ENCODE peak calls at places on chromosomes 5 and 9, in five cellular contexts. V is Right ventricle myocardium superior; A is CD4-positive, alpha-beta memory T cell; G is natural killer cell treated with Interleukin-12 subunit alpha and Interleukin-12 subunit beta and Interleukin-15 and Interleukin-18, amount 100 ng/mL, for 72 hours; P is NAMALWA. F is an unnamed sample.
A peak's percentile ranks its signal among the peaks of the same experiment; 100 is the strongest.

GRCh38 chr9:35490155-35490909 is 421 bp downstream of the RUSC2 start:
- DNase-seq in V (no peak), A (no peak), G (no peak), P (no peak), F (no peak)

GRCh38 chr9:128005938-128006337 is 25.1 kb upstream of the EEIG1 start:
- DNase-seq in V (peak; percentile 67), G (no peak), P (no peak), A (no peak), F (peak; percentile 92)

GRCh38 chr9:16191691-16192402 is 639.0 kb downstream of the CCDC171 start:
- DNase-seq in G (no peak), P (peak; percentile 46), A (no peak), V (peak; percentile 89), F (peak; percentile 91)

GRCh38 chr5:15850939-15851341 is 328.7 kb downstream of the MARCHF11 start:
- DNase-seq in V (no peak), A (no peak), P (no peak), G (no peak), F (no peak)

GRCh38 chr5:54904425-54904824 is 81.0 kb downstream of the ESM1 start:
- DNase-seq in A (no peak), G (no peak), P (no peak), V (no peak), F (no peak)

GRCh38 chr5:101326766-101327165 is 423.7 kb upstream of the ST8SIA4 start:
- DNase-seq in A (no peak), G (no peak), V (no peak), P (no peak), F (no peak)

GRCh38 chr9:114928092-114928491 is 2.3 kb downstream of the TNFSF8 start:
- DNase-seq in V (no peak), A (no peak), G (no peak), P (peak; percentile 51), F (no peak)

GRCh38 chr5:177494356-177495195 is 2.8 kb downstream of the PDLIM7 start:
- DNase-seq in A (no peak), P (peak; percentile 61), G (no peak), V (peak; percentile 74), F (peak; percentile 92)

GRCh38 chr9:100167912-100168775 is 69.1 kb downstream of the INVS start:
- DNase-seq in G (no peak), A (no peak), P (no peak), V (no peak), F (no peak)

GRCh38 chr9:122056484-122056883 is 36.6 kb downstream of the TTLL11 start:
- DNase-seq in A (no peak), G (no peak), P (no peak), V (no peak), F (no peak)

GRCh38 chr5:143130891-143131290 is 272.6 kb downstream of the NR3C1 start:
- DNase-seq in P (no peak), V (no peak), A (no peak), G (no peak), F (no peak)

GRCh38 chr9:38182321-38182720 is 113.3 kb upstream of the SHB start:
- DNase-seq in G (no peak), P (peak; percentile 62), V (no peak), A (no peak), F (no peak)

GRCh38 chr5:2797160-2797559 is 45.7 kb upstream of the IRX2 start:
- DNase-seq in G (no peak), A (no peak), P (no peak), V (no peak), F (no peak)

GRCh38 chr5:108917596-108917995 is 169.9 kb downstream of the FER start:
- DNase-seq in A (no peak), G (no peak), V (no peak), P (no peak), F (no peak)

GRCh38 chr5:130773813-130774212 is 391.2 kb downstream of the HINT1 start:
- DNase-seq in A (no peak), G (no peak), P (no peak), V (no peak), F (no peak)

F was measured in kidney.